ENCODE peak calls at places on chromosomes 4 and X, in eight cellular contexts. One of them, this sample, is unnamed.

GRCh38 chr4:185774815-185775684 is 36.9 kb downstream of the SORBS2 start:
- DNase-seq in GM03348: peak; percentile 90
- DNase-seq in stimulated activated CD8-positive, alpha-beta memory T cell treated with anti-CD3 and anti-CD28 coated beads, Interleukin-12 subunit alpha, Interleukin-12 subunit beta, amount 100 ng/mL, for 4 hours: no peak
- DNase-seq in activated T-cell treated with anti-CD3 and anti-CD28 coated beads, Interleukin-2, amount 50 U/mL, for 4 hours: no peak
- DNase-seq in uterus: no peak
- DNase-seq in GM12892: no peak
- DNase-seq in lower lobe of right lung: peak; percentile 51
- DNase-seq in Caki2: peak; percentile 51
- DNase-seq in this sample: peak; percentile 87

GRCh38 chr4:148089624-148090023 is 352.6 kb downstream of the NR3C2 start:
- DNase-seq in Caki2: no peak
- DNase-seq in activated T-cell treated with anti-CD3 and anti-CD28 coated beads, Interleukin-2, amount 50 U/mL, for 4 hours: no peak
- DNase-seq in lower lobe of right lung: no peak
- DNase-seq in uterus: no peak
- DNase-seq in stimulated activated CD8-positive, alpha-beta memory T cell treated with anti-CD3 and anti-CD28 coated beads, Interleukin-12 subunit alpha, Interleukin-12 subunit beta, amount 100 ng/mL, for 4 hours: no peak
- DNase-seq in GM12892: no peak
- DNase-seq in GM03348: no peak
- DNase-seq in this sample: no peak

GRCh38 chr4:89539797-89540711 is 232.5 kb upstream of the GPRIN3 start:
- DNase-seq in GM03348: no peak
- DNase-seq in GM12892: no peak
- DNase-seq in stimulated activated CD8-positive, alpha-beta memory T cell treated with anti-CD3 and anti-CD28 coated beads, Interleukin-12 subunit alpha, Interleukin-12 subunit beta, amount 100 ng/mL, for 4 hours: no peak
- DNase-seq in Caki2: no peak
- DNase-seq in lower lobe of right lung: no peak
- DNase-seq in activated T-cell treated with anti-CD3 and anti-CD28 coated beads, Interleukin-2, amount 50 U/mL, for 4 hours: no peak
- DNase-seq in uterus: no peak
- DNase-seq in this sample: no peak

GRCh38 chr4:835148-836002 is 9.4 kb upstream of the CPLX1 start:
- DNase-seq in activated T-cell treated with anti-CD3 and anti-CD28 coated beads, Interleukin-2, amount 50 U/mL, for 4 hours: no peak
- DNase-seq in stimulated activated CD8-positive, alpha-beta memory T cell treated with anti-CD3 and anti-CD28 coated beads, Interleukin-12 subunit alpha, Interleukin-12 subunit beta, amount 100 ng/mL, for 4 hours: no peak
- DNase-seq in GM03348: no peak
- DNase-seq in Caki2: no peak
- DNase-seq in lower lobe of right lung: peak; percentile 57
- DNase-seq in GM12892: no peak
- DNase-seq in uterus: no peak
- DNase-seq in this sample: no peak

GRCh38 chr4:8200302-8200975 is 1.3 kb downstream of the SH3TC1 start:
- DNase-seq in activated T-cell treated with anti-CD3 and anti-CD28 coated beads, Interleukin-2, amount 50 U/mL, for 4 hours: no peak
- DNase-seq in stimulated activated CD8-positive, alpha-beta memory T cell treated with anti-CD3 and anti-CD28 coated beads, Interleukin-12 subunit alpha, Interleukin-12 subunit beta, amount 100 ng/mL, for 4 hours: no peak
- DNase-seq in GM12892: no peak
- DNase-seq in Caki2: no peak
- DNase-seq in lower lobe of right lung: peak; percentile 86
- DNase-seq in GM03348: no peak
- DNase-seq in uterus: no peak
- DNase-seq in this sample: no peak

GRCh38 chr4:86961605-86962295 is 26.9 kb downstream of the AFF1 start:
- DNase-seq in Caki2: peak; percentile 65
- DNase-seq in uterus: no peak
- DNase-seq in activated T-cell treated with anti-CD3 and anti-CD28 coated beads, Interleukin-2, amount 50 U/mL, for 4 hours: no peak
- DNase-seq in GM12892: no peak
- DNase-seq in GM03348: no peak
- DNase-seq in stimulated activated CD8-positive, alpha-beta memory T cell treated with anti-CD3 and anti-CD28 coated beads, Interleukin-12 subunit alpha, Interleukin-12 subunit beta, amount 100 ng/mL, for 4 hours: no peak
- DNase-seq in lower lobe of right lung: no peak
- DNase-seq in this sample: no peak

GRCh38 chr4:164768516-164768915 is 14.6 kb downstream of the SMIM31 start:
- DNase-seq in Caki2: no peak
- DNase-seq in GM03348: peak; percentile 25
- DNase-seq in lower lobe of right lung: no peak
- DNase-seq in activated T-cell treated with anti-CD3 and anti-CD28 coated beads, Interleukin-2, amount 50 U/mL, for 4 hours: no peak
- DNase-seq in GM12892: no peak
- DNase-seq in uterus: no peak
- DNase-seq in stimulated activated CD8-positive, alpha-beta memory T cell treated with anti-CD3 and anti-CD28 coated beads, Interleukin-12 subunit alpha, Interleukin-12 subunit beta, amount 100 ng/mL, for 4 hours: no peak
- DNase-seq in this sample: no peak

GRCh38 chrX:40207626-40208025 is 109.9 kb upstream of the BCOR start:
- DNase-seq in GM12892: no peak
- DNase-seq in stimulated activated CD8-positive, alpha-beta memory T cell treated with anti-CD3 and anti-CD28 coated beads, Interleukin-12 subunit alpha, Interleukin-12 subunit beta, amount 100 ng/mL, for 4 hours: peak; percentile 3
- DNase-seq in activated T-cell treated with anti-CD3 and anti-CD28 coated beads, Interleukin-2, amount 50 U/mL, for 4 hours: no peak
- DNase-seq in uterus: no peak
- DNase-seq in Caki2: peak; percentile 2
- DNase-seq in lower lobe of right lung: no peak
- DNase-seq in GM03348: peak; percentile 7
- DNase-seq in this sample: no peak

GRCh38 chr4:165439344-165439743 is 60.5 kb downstream of the CPE start:
- DNase-seq in uterus: no peak
- DNase-seq in activated T-cell treated with anti-CD3 and anti-CD28 coated beads, Interleukin-2, amount 50 U/mL, for 4 hours: no peak
- DNase-seq in stimulated activated CD8-positive, alpha-beta memory T cell treated with anti-CD3 and anti-CD28 coated beads, Interleukin-12 subunit alpha, Interleukin-12 subunit beta, amount 100 ng/mL, for 4 hours: no peak
- DNase-seq in GM12892: no peak
- DNase-seq in Caki2: no peak
- DNase-seq in lower lobe of right lung: no peak
- DNase-seq in GM03348: no peak
- DNase-seq in this sample: no peak

GRCh38 chrX:47607091-47607490 is 12.6 kb downstream of the SYN1 start:
- DNase-seq in GM03348: no peak
- DNase-seq in uterus: no peak
- DNase-seq in lower lobe of right lung: no peak
- DNase-seq in GM12892: no peak
- DNase-seq in Caki2: no peak
- DNase-seq in stimulated activated CD8-positive, alpha-beta memory T cell treated with anti-CD3 and anti-CD28 coated beads, Interleukin-12 subunit alpha, Interleukin-12 subunit beta, amount 100 ng/mL, for 4 hours: no peak
- DNase-seq in activated T-cell treated with anti-CD3 and anti-CD28 coated beads, Interleukin-2, amount 50 U/mL, for 4 hours: no peak
- DNase-seq in this sample: no peak

GRCh38 chrX:3962511-3963350 is 249.3 kb upstream of the PRKX start:
- DNase-seq in activated T-cell treated with anti-CD3 and anti-CD28 coated beads, Interleukin-2, amount 50 U/mL, for 4 hours: no peak
- DNase-seq in GM12892: no peak
- DNase-seq in lower lobe of right lung: no peak
- DNase-seq in stimulated activated CD8-positive, alpha-beta memory T cell treated with anti-CD3 and anti-CD28 coated beads, Interleukin-12 subunit alpha, Interleukin-12 subunit beta, amount 100 ng/mL, for 4 hours: no peak
- DNase-seq in GM03348: peak; percentile 5
- DNase-seq in uterus: no peak
- DNase-seq in Caki2: peak; percentile 45
- DNase-seq in this sample: no peak

GRCh38 chr4:41215969-41216293 is 1.6 kb upstream of the APBB2 start:
- DNase-seq in GM12892: no peak
- DNase-seq in stimulated activated CD8-positive, alpha-beta memory T cell treated with anti-CD3 and anti-CD28 coated beads, Interleukin-12 subunit alpha, Interleukin-12 subunit beta, amount 100 ng/mL, for 4 hours: no peak
- DNase-seq in Caki2: peak; percentile 26
- DNase-seq in GM03348: no peak
- DNase-seq in activated T-cell treated with anti-CD3 and anti-CD28 coated beads, Interleukin-2, amount 50 U/mL, for 4 hours: no peak
- DNase-seq in uterus: no peak
- DNase-seq in lower lobe of right lung: no peak
- DNase-seq in this sample: no peak

GRCh38 chr4:158371158-158371557 is 150.5 kb upstream of the RXFP1 start:
- DNase-seq in GM12892: no peak
- DNase-seq in activated T-cell treated with anti-CD3 and anti-CD28 coated beads, Interleukin-2, amount 50 U/mL, for 4 hours: no peak
- DNase-seq in GM03348: peak; percentile 53
- DNase-seq in lower lobe of right lung: no peak
- DNase-seq in stimulated activated CD8-positive, alpha-beta memory T cell treated with anti-CD3 and anti-CD28 coated beads, Interleukin-12 subunit alpha, Interleukin-12 subunit beta, amount 100 ng/mL, for 4 hours: no peak
- DNase-seq in uterus: no peak
- DNase-seq in Caki2: no peak
- DNase-seq in this sample: no peak

GRCh38 chr4:98864560-98864959 is 64.4 kb downstream of the EIF4E start:
- DNase-seq in Caki2: no peak
- DNase-seq in lower lobe of right lung: no peak
- DNase-seq in GM12892: no peak
- DNase-seq in activated T-cell treated with anti-CD3 and anti-CD28 coated beads, Interleukin-2, amount 50 U/mL, for 4 hours: no peak
- DNase-seq in GM03348: no peak
- DNase-seq in uterus: no peak
- DNase-seq in stimulated activated CD8-positive, alpha-beta memory T cell treated with anti-CD3 and anti-CD28 coated beads, Interleukin-12 subunit alpha, Interleukin-12 subunit beta, amount 100 ng/mL, for 4 hours: no peak
- DNase-seq in this sample: no peak

GRCh38 chr4:47075241-47075640 is 43.9 kb downstream of the GABRB1 start:
- DNase-seq in stimulated activated CD8-positive, alpha-beta memory T cell treated with anti-CD3 and anti-CD28 coated beads, Interleukin-12 subunit alpha, Interleukin-12 subunit beta, amount 100 ng/mL, for 4 hours: no peak
- DNase-seq in Caki2: peak; percentile 17
- DNase-seq in lower lobe of right lung: no peak
- DNase-seq in GM03348: no peak
- DNase-seq in GM12892: no peak
- DNase-seq in activated T-cell treated with anti-CD3 and anti-CD28 coated beads, Interleukin-2, amount 50 U/mL, for 4 hours: no peak
- DNase-seq in uterus: no peak
- DNase-seq in this sample: no peak

GRCh38 chr4:20418865-20419451 is 167.3 kb downstream of the SLIT2 start:
- DNase-seq in lower lobe of right lung: no peak
- DNase-seq in activated T-cell treated with anti-CD3 and anti-CD28 coated beads, Interleukin-2, amount 50 U/mL, for 4 hours: no peak
- DNase-seq in Caki2: peak; percentile 42
- DNase-seq in stimulated activated CD8-positive, alpha-beta memory T cell treated with anti-CD3 and anti-CD28 coated beads, Interleukin-12 subunit alpha, Interleukin-12 subunit beta, amount 100 ng/mL, for 4 hours: no peak
- DNase-seq in GM12892: no peak
- DNase-seq in uterus: no peak
- DNase-seq in GM03348: peak; percentile 47
- DNase-seq in this sample: no peak

GRCh38 chr4:519203-519651 is 20.2 kb downstream of the PIGG start:
- DNase-seq in stimulated activated CD8-positive, alpha-beta memory T cell treated with anti-CD3 and anti-CD28 coated beads, Interleukin-12 subunit alpha, Interleukin-12 subunit beta, amount 100 ng/mL, for 4 hours: no peak
- DNase-seq in lower lobe of right lung: no peak
- DNase-seq in GM03348: no peak
- DNase-seq in activated T-cell treated with anti-CD3 and anti-CD28 coated beads, Interleukin-2, amount 50 U/mL, for 4 hours: no peak
- DNase-seq in GM12892: no peak
- DNase-seq in Caki2: no peak
- DNase-seq in uterus: no peak
- DNase-seq in this sample: no peak

GRCh38 chr4:160319221-160319867 is 1216.5 kb downstream of the RAPGEF2 start:
- DNase-seq in GM03348: no peak
- DNase-seq in activated T-cell treated with anti-CD3 and anti-CD28 coated beads, Interleukin-2, amount 50 U/mL, for 4 hours: no peak
- DNase-seq in lower lobe of right lung: no peak
- DNase-seq in GM12892: no peak
- DNase-seq in stimulated activated CD8-positive, alpha-beta memory T cell treated with anti-CD3 and anti-CD28 coated beads, Interleukin-12 subunit alpha, Interleukin-12 subunit beta, amount 100 ng/mL, for 4 hours: no peak
- DNase-seq in Caki2: peak; percentile 63
- DNase-seq in uterus: no peak
- DNase-seq in this sample: no peak

GRCh38 chr4:102438873-102439614 is 62.1 kb upstream of the NFKB1 start:
- DNase-seq in Caki2: peak; percentile 69
- DNase-seq in activated T-cell treated with anti-CD3 and anti-CD28 coated beads, Interleukin-2, amount 50 U/mL, for 4 hours: no peak
- DNase-seq in uterus: no peak
- DNase-seq in GM12892: no peak
- DNase-seq in GM03348: peak; percentile 68
- DNase-seq in lower lobe of right lung: no peak
- DNase-seq in stimulated activated CD8-positive, alpha-beta memory T cell treated with anti-CD3 and anti-CD28 coated beads, Interleukin-12 subunit alpha, Interleukin-12 subunit beta, amount 100 ng/mL, for 4 hours: no peak
- DNase-seq in this sample: no peak

GRCh38 chr4:169159614-169160013 is 111.1 kb downstream of the SH3RF1 start:
- DNase-seq in lower lobe of right lung: no peak
- DNase-seq in GM03348: peak; percentile 44
- DNase-seq in Caki2: peak; percentile 36
- DNase-seq in activated T-cell treated with anti-CD3 and anti-CD28 coated beads, Interleukin-2, amount 50 U/mL, for 4 hours: no peak
- DNase-seq in stimulated activated CD8-positive, alpha-beta memory T cell treated with anti-CD3 and anti-CD28 coated beads, Interleukin-12 subunit alpha, Interleukin-12 subunit beta, amount 100 ng/mL, for 4 hours: no peak
- DNase-seq in uterus: no peak
- DNase-seq in GM12892: no peak
- DNase-seq in this sample: no peak

GRCh38 chr4:82437285-82438005 is 7.1 kb downstream of the ENOPH1 start:
- DNase-seq in stimulated activated CD8-positive, alpha-beta memory T cell treated with anti-CD3 and anti-CD28 coated beads, Interleukin-12 subunit alpha, Interleukin-12 subunit beta, amount 100 ng/mL, for 4 hours: no peak
- DNase-seq in activated T-cell treated with anti-CD3 and anti-CD28 coated beads, Interleukin-2, amount 50 U/mL, for 4 hours: no peak
- DNase-seq in GM03348: peak; percentile 52
- DNase-seq in GM12892: no peak
- DNase-seq in Caki2: no peak
- DNase-seq in lower lobe of right lung: no peak
- DNase-seq in uterus: no peak
- DNase-seq in this sample: no peak

GRCh38 chrX:46573896-46574336 is 351 bp downstream of the CHST7 start:
- DNase-seq in stimulated activated CD8-positive, alpha-beta memory T cell treated with anti-CD3 and anti-CD28 coated beads, Interleukin-12 subunit alpha, Interleukin-12 subunit beta, amount 100 ng/mL, for 4 hours: peak; percentile 35
- DNase-seq in GM03348: peak; percentile 32
- DNase-seq in GM12892: no peak
- DNase-seq in activated T-cell treated with anti-CD3 and anti-CD28 coated beads, Interleukin-2, amount 50 U/mL, for 4 hours: peak; percentile 52
- DNase-seq in uterus: peak; percentile 32
- DNase-seq in Caki2: peak; percentile 73
- DNase-seq in lower lobe of right lung: peak; percentile 73
- DNase-seq in this sample: peak; percentile 67

GRCh38 chrX:9729161-9729885 is 36.3 kb downstream of the GPR143 start:
- DNase-seq in lower lobe of right lung: no peak
- DNase-seq in stimulated activated CD8-positive, alpha-beta memory T cell treated with anti-CD3 and anti-CD28 coated beads, Interleukin-12 subunit alpha, Interleukin-12 subunit beta, amount 100 ng/mL, for 4 hours: no peak
- DNase-seq in uterus: no peak
- DNase-seq in GM12892: no peak
- DNase-seq in activated T-cell treated with anti-CD3 and anti-CD28 coated beads, Interleukin-2, amount 50 U/mL, for 4 hours: no peak
- DNase-seq in Caki2: no peak
- DNase-seq in GM03348: no peak
- DNase-seq in this sample: no peak

GRCh38 chrX:51955200-51955599 is 61.8 kb downstream of the MAGED1 start:
- DNase-seq in stimulated activated CD8-positive, alpha-beta memory T cell treated with anti-CD3 and anti-CD28 coated beads, Interleukin-12 subunit alpha, Interleukin-12 subunit beta, amount 100 ng/mL, for 4 hours: no peak
- DNase-seq in GM03348: no peak
- DNase-seq in lower lobe of right lung: no peak
- DNase-seq in Caki2: no peak
- DNase-seq in uterus: no peak
- DNase-seq in GM12892: peak; percentile 1
- DNase-seq in activated T-cell treated with anti-CD3 and anti-CD28 coated beads, Interleukin-2, amount 50 U/mL, for 4 hours: no peak
- DNase-seq in this sample: no peak

GRCh38 chrX:100994352-100995281 is 25.1 kb downstream of the ARL13A start:
- DNase-seq in activated T-cell treated with anti-CD3 and anti-CD28 coated beads, Interleukin-2, amount 50 U/mL, for 4 hours: no peak
- DNase-seq in stimulated activated CD8-positive, alpha-beta memory T cell treated with anti-CD3 and anti-CD28 coated beads, Interleukin-12 subunit alpha, Interleukin-12 subunit beta, amount 100 ng/mL, for 4 hours: no peak
- DNase-seq in lower lobe of right lung: no peak
- DNase-seq in Caki2: peak; percentile 37
- DNase-seq in GM03348: peak; percentile 3
- DNase-seq in uterus: no peak
- DNase-seq in GM12892: no peak
- DNase-seq in this sample: no peak

GRCh38 chr4:34293459-34293858 is 1950.9 kb downstream of the ARAP2 start:
- DNase-seq in activated T-cell treated with anti-CD3 and anti-CD28 coated beads, Interleukin-2, amount 50 U/mL, for 4 hours: no peak
- DNase-seq in uterus: no peak
- DNase-seq in lower lobe of right lung: no peak
- DNase-seq in GM03348: no peak
- DNase-seq in GM12892: no peak
- DNase-seq in stimulated activated CD8-positive, alpha-beta memory T cell treated with anti-CD3 and anti-CD28 coated beads, Interleukin-12 subunit alpha, Interleukin-12 subunit beta, amount 100 ng/mL, for 4 hours: no peak
- DNase-seq in Caki2: no peak
- DNase-seq in this sample: no peak

GRCh38 chr4:56370377-56370776 is 16.9 kb downstream of the AASDH start:
- DNase-seq in stimulated activated CD8-positive, alpha-beta memory T cell treated with anti-CD3 and anti-CD28 coated beads, Interleukin-12 subunit alpha, Interleukin-12 subunit beta, amount 100 ng/mL, for 4 hours: no peak
- DNase-seq in GM03348: no peak
- DNase-seq in Caki2: no peak
- DNase-seq in activated T-cell treated with anti-CD3 and anti-CD28 coated beads, Interleukin-2, amount 50 U/mL, for 4 hours: no peak
- DNase-seq in GM12892: no peak
- DNase-seq in lower lobe of right lung: no peak
- DNase-seq in uterus: no peak
- DNase-seq in this sample: no peak

GRCh38 chr4:28369504-28369903 is 1508.9 kb downstream of the STIM2 start:
- DNase-seq in uterus: no peak
- DNase-seq in stimulated activated CD8-positive, alpha-beta memory T cell treated with anti-CD3 and anti-CD28 coated beads, Interleukin-12 subunit alpha, Interleukin-12 subunit beta, amount 100 ng/mL, for 4 hours: no peak
- DNase-seq in GM12892: no peak
- DNase-seq in activated T-cell treated with anti-CD3 and anti-CD28 coated beads, Interleukin-2, amount 50 U/mL, for 4 hours: no peak
- DNase-seq in Caki2: no peak
- DNase-seq in lower lobe of right lung: no peak
- DNase-seq in GM03348: peak; percentile 19
- DNase-seq in this sample: no peak